ENCODE peak calls at places on chromosomes 3 and 15, in ten cellular contexts. I is mesendoderm; F is ovary; Y is HAP-1; O is upper lobe of right lung; S is adrenal gland; Q is right lobe of liver; X is PC-3; W is effector memory CD4-positive, alpha-beta T cell; M is pancreas. L is an unnamed sample.
A peak's percentile ranks its signal among the peaks of the same experiment; 100 is the strongest.

GRCh38 chr3:133991637-133992036 is 38.1 kb downstream of the SLCO2A1 start:
- DNase-seq in F (no peak), Y (no peak), Q (no peak), I (no peak), X (peak; percentile 47), O (no peak), S (no peak), W (no peak), M (no peak), L (no peak)

GRCh38 chr3:133330043-133330442 is 69.8 kb upstream of the BFSP2 start:
- DNase-seq in X (no peak), S (no peak), W (no peak), M (no peak), Y (no peak), F (no peak), O (no peak), Q (no peak), I (peak; percentile 81), L (no peak)

GRCh38 chr15:68205949-68206539 is 912 bp upstream of the CALML4 start:
- DNase-seq in O (peak; percentile 81), Q (peak; percentile 74), W (no peak), M (no peak), X (no peak), I (peak; percentile 75), F (no peak), Y (no peak), S (peak; percentile 56), L (no peak)

GRCh38 chr3:69710153-69710977 is 28.9 kb upstream of the MITF start:
- DNase-seq in X (peak; percentile 12), W (no peak), F (no peak), I (no peak), S (no peak), Y (no peak), M (no peak), O (no peak), Q (no peak), L (no peak)

GRCh38 chr3:159941043-159941994 is 47.3 kb upstream of the IL12A start:
- DNase-seq in Q (no peak), X (peak; percentile 72), M (no peak), I (peak; percentile 14), Y (no peak), O (no peak), S (no peak), W (no peak), F (no peak), L (no peak)

GRCh38 chr3:129485681-129486056 is 42.8 kb upstream of the RHO start:
- DNase-seq in W (no peak), X (peak; percentile 96), F (peak; percentile 80), S (peak; percentile 81), I (peak; percentile 56), O (peak; percentile 87), M (no peak), Y (no peak), Q (peak; percentile 78), L (peak; percentile 59)

GRCh38 chr15:29926083-29926388 is 103.8 kb upstream of the TJP1 start:
- DNase-seq in I (no peak), X (no peak), O (no peak), F (no peak), Q (no peak), S (no peak), Y (no peak), M (no peak), W (no peak), L (no peak)

GRCh38 chr15:38709196-38709595 is 144.6 kb upstream of the RASGRP1 start:
- DNase-seq in M (no peak), W (no peak), I (no peak), F (no peak), O (no peak), Q (no peak), S (no peak), X (no peak), Y (no peak), L (no peak)

GRCh38 chr15:45631831-45632230 is 3.0 kb upstream of the SQOR start:
- DNase-seq in M (no peak), I (no peak), W (no peak), S (no peak), Y (no peak), F (no peak), X (no peak), Q (no peak), O (no peak), L (no peak)

GRCh38 chr3:28022916-28023315 is 218.5 kb upstream of the CMC1 start:
- DNase-seq in F (no peak), X (peak; percentile 93), O (no peak), I (no peak), S (no peak), Y (no peak), M (no peak), W (no peak), Q (no peak), L (no peak)

GRCh38 chr3:194056731-194057415 is 79.1 kb upstream of the HES1 start:
- DNase-seq in M (no peak), O (no peak), I (no peak), F (no peak), Q (no peak), W (no peak), S (no peak), Y (no peak), X (peak; percentile 56), L (peak; percentile 42)

GRCh38 chr3:194054540-194054939 is 81.4 kb upstream of the HES1 start:
- DNase-seq in O (no peak), X (no peak), M (no peak), I (no peak), S (no peak), W (no peak), Y (no peak), Q (no peak), F (no peak), L (no peak)

GRCh38 chr3:194058189-194058571 is 77.8 kb upstream of the HES1 start:
- DNase-seq in W (no peak), M (peak; percentile 85), X (no peak), O (peak; percentile 75), Q (peak; percentile 82), Y (peak; percentile 81), S (peak; percentile 47), I (peak; percentile 83), F (peak; percentile 56), L (peak; percentile 63)

GRCh38 chr3:194054941-194055340 is 81.0 kb upstream of the HES1 start:
- DNase-seq in I (peak; percentile 71), S (no peak), M (no peak), X (no peak), Q (no peak), W (no peak), Y (no peak), F (no peak), O (no peak), L (no peak)

DNA sequence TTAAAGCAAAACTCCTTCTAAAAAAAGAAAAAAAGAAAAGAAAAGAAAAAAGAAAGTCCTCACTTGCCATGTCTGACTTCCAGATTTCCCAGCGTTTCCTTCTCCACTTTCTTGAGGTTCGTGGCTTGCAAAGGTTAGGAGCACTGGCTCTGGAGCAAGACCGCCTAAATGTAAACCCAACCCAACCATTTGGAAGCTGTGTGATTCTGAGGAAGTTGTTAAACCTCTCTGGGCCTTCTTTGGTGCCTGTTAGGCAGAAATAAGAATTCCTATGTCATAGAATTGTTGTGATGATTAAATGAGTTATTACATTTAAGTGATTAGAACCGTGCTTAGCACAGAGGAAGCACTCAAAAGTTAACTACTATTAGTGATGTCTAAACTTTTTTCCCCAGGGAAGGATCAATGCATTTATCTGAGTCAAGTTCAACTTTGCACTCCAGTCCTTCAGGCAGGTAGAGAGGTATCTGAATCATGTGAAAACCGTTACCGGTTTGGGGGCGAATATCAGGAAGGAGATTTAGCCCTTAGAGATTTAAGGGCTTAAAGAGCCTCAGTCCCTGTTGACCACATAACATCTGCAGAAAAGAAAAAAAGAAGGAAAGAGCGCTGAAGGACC is 78.3 kb upstream of the HES1 start:
- DNase-seq in F (no peak), M (no peak), W (no peak), S (no peak), O (no peak), Y (no peak), I (no peak), Q (no peak), X (no peak), L (no peak)
- H3K4me1 ChIP-seq in F (peaks cover 1% of the 10 kb centered on the region), M (peaks cover 16% of the 10 kb centered on the region), W (peaks cover 4% of the 10 kb centered on the region), S (peaks cover 12% of the 10 kb centered on the region), O (peaks cover 3% of the 10 kb centered on the region), Y (peaks cover 41% of the 10 kb centered on the region), I (peaks cover 10% of the 10 kb centered on the region), Q (peaks cover 32% of the 10 kb centered on the region), X (peaks cover 7% of the 10 kb centered on the region), L (peaks cover 24% of the 10 kb centered on the region)

GRCh38 chr3:152513301-152513960 is 244.7 kb downstream of the MBNL1 start:
- DNase-seq in Q (no peak), F (no peak), Y (no peak), I (no peak), M (no peak), X (no peak), W (no peak), S (no peak), O (no peak), L (no peak)
- H3K4me1 ChIP-seq in Q (no peaks in the 10 kb centered on the region), F (no peaks in the 10 kb centered on the region), Y (no peaks in the 10 kb centered on the region), I (no peaks in the 10 kb centered on the region), M (no peaks in the 10 kb centered on the region), X (no peaks in the 10 kb centered on the region), W (no peaks in the 10 kb centered on the region), S (no peaks in the 10 kb centered on the region), O (no peaks in the 10 kb centered on the region), L (no peaks in the 10 kb centered on the region)

DNA sequence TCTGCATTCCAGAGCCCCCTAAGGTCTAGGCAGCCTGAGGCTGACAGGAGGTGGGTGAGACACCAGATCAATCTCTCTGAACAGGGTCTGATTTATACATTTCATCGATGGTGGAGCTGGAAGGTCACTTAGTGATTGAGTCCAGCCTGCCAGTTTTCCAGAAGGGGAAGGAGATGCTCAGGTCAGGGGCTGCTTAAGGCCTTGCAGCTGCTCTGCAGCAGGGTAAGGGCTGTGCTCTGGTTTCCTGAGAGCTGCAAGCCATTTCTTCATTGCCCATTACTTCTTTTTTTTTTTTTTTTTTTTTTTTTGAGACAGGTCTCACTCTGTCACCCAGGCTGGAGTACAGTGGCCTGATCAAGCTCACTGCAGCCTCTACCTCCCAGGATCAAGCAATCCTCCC is 10.7 kb downstream of the TADA3 start:
- DNase-seq in M (no peak), X (no peak), S (no peak), F (no peak), W (no peak), Y (no peak), I (no peak), Q (no peak), O (no peak), L (no peak)
- H3K4me1 ChIP-seq in M (no peaks in the 10 kb centered on the region), X (no peaks in the 10 kb centered on the region), S (peaks cover 77% of the 10 kb centered on the region), F (no peaks in the 10 kb centered on the region), W (peaks cover 25% of the 10 kb centered on the region), Y (no peaks in the 10 kb centered on the region), I (no peaks in the 10 kb centered on the region), Q (peaks cover 24% of the 10 kb centered on the region), O (peaks cover 21% of the 10 kb centered on the region), L (peaks cover 45% of the 10 kb centered on the region)

DNA sequence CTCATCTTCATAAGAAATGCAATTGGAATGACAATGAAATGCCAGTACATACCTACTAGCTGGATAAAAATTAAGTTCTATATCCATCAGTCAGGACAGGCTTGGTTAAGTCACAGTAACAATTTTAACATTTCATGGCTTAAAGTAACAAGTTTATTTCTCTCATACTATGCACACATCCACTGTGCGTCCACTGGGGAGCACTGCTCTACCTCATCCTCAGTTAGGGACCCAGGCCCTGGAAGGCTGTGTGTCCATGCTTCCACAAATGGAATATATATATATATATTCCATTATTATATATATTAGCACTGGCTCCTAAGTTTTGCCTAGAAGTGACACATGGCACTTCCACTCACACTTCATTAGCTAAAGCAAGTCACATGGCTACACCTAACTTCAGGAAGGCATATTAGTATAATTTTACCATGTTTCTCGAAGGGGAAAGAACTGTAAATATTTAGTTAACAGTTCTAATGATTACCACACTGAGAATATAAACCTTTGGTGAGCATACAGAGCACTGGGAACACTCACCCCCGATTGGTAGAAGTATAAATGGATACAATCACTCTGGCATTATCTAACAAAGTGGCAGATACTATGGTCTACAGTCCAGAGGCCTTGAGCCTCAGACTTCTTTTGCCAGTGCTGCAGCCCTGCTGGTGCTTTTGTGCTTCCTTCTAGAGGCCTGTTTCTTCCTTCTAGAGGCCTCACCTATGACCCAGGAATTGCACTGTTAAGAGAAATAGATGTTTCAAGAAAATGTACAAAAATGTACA is 28.6 kb downstream of the AP3S2 start:
- DNase-seq in Q (no peak), O (no peak), X (no peak), S (no peak), W (no peak), M (no peak), I (no peak), F (no peak), Y (peak; percentile 22), L (no peak)
- H3K4me1 ChIP-seq in Q (peaks cover 22% of the 10 kb centered on the region), O (no peaks in the 10 kb centered on the region), X (no peaks in the 10 kb centered on the region), S (peaks cover 17% of the 10 kb centered on the region), W (no peaks in the 10 kb centered on the region), M (peaks cover 50% of the 10 kb centered on the region), I (no peaks in the 10 kb centered on the region), F (peaks cover 4% of the 10 kb centered on the region), Y (peaks cover 20% of the 10 kb centered on the region), L (peaks cover 6% of the 10 kb centered on the region)

L was measured in thyroid gland.